ENCODE peak calls at places on chromosomes 4 and X, in seven cellular contexts. H is fibroblast of pulmonary artery, E is glutamatergic neuron, Y is Calu3, Q is HFF-Myc, D is AG04449, R is heart right ventricle. W is an unnamed sample.

GRCh38 chr4:109967798-109968520 is 55.3 kb downstream of the EGF start:
- DNase-seq in H (peak; percentile 7), R (no peak), E (no peak), D (no peak), Y (peak; percentile 34), Q (no peak), W (peak; percentile 8)

GRCh38 chrX:86830685-86831084 is 682.4 kb downstream of the DACH2 start:
- DNase-seq in Y (no peak), H (no peak), D (no peak), E (no peak), Q (no peak), R (no peak), W (no peak)

GRCh38 chrX:150092549-150092948 is 154.3 kb upstream of the EOLA2 start:
- DNase-seq in E (no peak), Y (no peak), D (no peak), H (no peak), Q (no peak), R (no peak), W (no peak)

GRCh38 chr4:5383191-5383980 is 325.0 kb downstream of the EVC2 start:
- DNase-seq in Y (no peak), E (no peak), Q (no peak), H (no peak), D (no peak), R (no peak), W (no peak)

GRCh38 chr4:174358823-174359222 is 75.1 kb downstream of the CEP44 start:
- DNase-seq in E (no peak), Q (peak; percentile 26), D (peak; percentile 3), R (no peak), H (peak; percentile 36), Y (no peak), W (peak; percentile 81)

GRCh38 chrX:133699023-133699728 is 283.9 kb upstream of the GPC4 start:
- DNase-seq in R (no peak), E (no peak), H (no peak), D (no peak), Y (no peak), Q (no peak), W (no peak)

GRCh38 chr4:112813790-112814189 is 176.8 kb downstream of the LARP7 start:
- DNase-seq in H (peak; percentile 39), R (no peak), Q (peak; percentile 45), D (peak; percentile 10), E (no peak), Y (no peak), W (peak; percentile 69)

GRCh38 chrX:13067842-13068241 is 23.4 kb upstream of the FAM9C start:
- DNase-seq in E (no peak), Q (no peak), Y (no peak), H (no peak), D (no peak), R (no peak), W (no peak)

GRCh38 chrX:100098660-100099375 is 311.3 kb downstream of the PCDH19 start:
- DNase-seq in Y (no peak), E (no peak), D (no peak), R (no peak), Q (no peak), H (peak; percentile 65), W (no peak)

GRCh38 chr4:23900636-23901035 is 10.8 kb upstream of the PPARGC1A start:
- DNase-seq in D (no peak), Q (no peak), Y (no peak), E (no peak), R (no peak), H (no peak), W (no peak)

W was measured in fibroblast of lung.